ENCODE peak calls at places on chromosomes 5 and 9, in nine cellular contexts. H is neuronal stem cell; L is tibial artery; B is spleen; V is epithelial cell of esophagus; U is GM23248; Y is CD8-positive, alpha-beta memory T cell; E is HCT116; Q is iPS DF 6.9. K is an unnamed sample.
A peak's percentile ranks its signal among the peaks of the same experiment; 100 is the strongest.

GRCh38 chr5:119343766-119344165 is 12.1 kb upstream of the TNFAIP8 start:
- DNase-seq in H (no peak), L (no peak), B (no peak), V (no peak), U (no peak), Y (peak; percentile 60), E (no peak), Q (no peak), K (no peak)

GRCh38 chr5:150469718-150470470 is 20.4 kb upstream of the RPS14 start:
- DNase-seq in H (no peak), L (no peak), B (no peak), V (peak; percentile 71), U (peak; percentile 98), Y (no peak), E (no peak), Q (no peak), K (peak; percentile 68)

GRCh38 chr5:95668216-95668615 is 14.6 kb downstream of the SPATA9 start:
- DNase-seq in H (no peak), L (no peak), B (no peak), V (no peak), U (peak; percentile 45), Y (no peak), E (no peak), Q (no peak), K (no peak)

GRCh38 chr9:72996684-72997314 is 43.9 kb upstream of the ALDH1A1 start:
- DNase-seq in H (no peak), L (no peak), B (no peak), V (no peak), U (peak; percentile 48), Y (no peak), E (no peak), Q (no peak), K (no peak)

GRCh38 chr5:9818340-9818845 is 188.2 kb upstream of the TAS2R1 start:
- DNase-seq in H (no peak), L (no peak), B (no peak), V (no peak), U (no peak), Y (no peak), E (no peak), Q (no peak), K (no peak)

GRCh38 chr5:178625679-178626483 is 969 bp downstream of the CLK4 start:
- DNase-seq in H (no peak), L (no peak), B (no peak), V (peak; percentile 48), U (peak; percentile 68), Y (no peak), E (no peak), Q (no peak), K (peak; percentile 41)

GRCh38 chr9:121825481-121825830 is 174.0 kb downstream of the DAB2IP start:
- DNase-seq in H (no peak), L (no peak), B (no peak), V (no peak), U (no peak), Y (no peak), E (no peak), Q (no peak), K (no peak)

GRCh38 chr5:109580225-109580624 is 109.5 kb upstream of the MAN2A1 start:
- DNase-seq in H (no peak), L (no peak), B (no peak), V (no peak), U (no peak), Y (no peak), E (no peak), Q (no peak), K (no peak)

GRCh38 chr5:36367524-36367923 is 65.8 kb upstream of the RANBP3L start:
- DNase-seq in H (no peak), L (no peak), B (no peak), V (no peak), U (peak; percentile 70), Y (no peak), E (no peak), Q (no peak), K (no peak)

GRCh38 chr9:136777359-136777758 is 13.0 kb upstream of the LCN15 start:
- DNase-seq in H (no peak), L (no peak), B (no peak), V (no peak), U (no peak), Y (no peak), E (no peak), Q (no peak), K (no peak)

GRCh38 chr9:127336708-127337352 is 60.1 kb upstream of the SLC2A8 start:
- DNase-seq in H (no peak), L (peak; percentile 95), B (no peak), V (peak; percentile 93), U (peak; percentile 97), Y (no peak), E (peak; percentile 69), Q (no peak), K (peak; percentile 91)

GRCh38 chr5:38607930-38608545 is 51.6 kb upstream of the LIFR start:
- DNase-seq in H (no peak), L (no peak), B (no peak), V (no peak), U (no peak), Y (no peak), E (no peak), Q (no peak), K (no peak)

GRCh38 chr5:1734271-1734907 is 65.2 kb downstream of the MRPL36 start:
- DNase-seq in H (no peak), L (no peak), B (no peak), V (no peak), U (no peak), Y (no peak), E (no peak), Q (no peak), K (no peak)

GRCh38 chr9:76785501-76785900 is 21.3 kb downstream of the PCA3 start:
- DNase-seq in H (no peak), L (no peak), B (no peak), V (no peak), U (no peak), Y (no peak), E (no peak), Q (no peak), K (no peak)

GRCh38 chr9:97109194-97109811 is 70.4 kb upstream of the CTSV start:
- DNase-seq in H (peak; percentile 30), L (no peak), B (no peak), V (peak; percentile 76), U (peak; percentile 41), Y (no peak), E (peak; percentile 69), Q (peak; percentile 41), K (peak; percentile 63)

GRCh38 chr5:135821061-135821781 is 13.2 kb upstream of the SLC25A48 start:
- DNase-seq in H (no peak), L (no peak), B (no peak), V (peak; percentile 31), U (peak; percentile 26), Y (no peak), E (no peak), Q (peak; percentile 72), K (no peak)

GRCh38 chr5:169299651-169300467 is 1.1 kb downstream of the SLIT3 start:
- DNase-seq in H (peak; percentile 15), L (no peak), B (no peak), V (no peak), U (peak; percentile 70), Y (no peak), E (no peak), Q (no peak), K (peak; percentile 6)
- H3K4me3 ChIP-seq in H (peak overlapping the region; percentile 89), L (peak overlapping the region; percentile 75), B (peak overlapping the region; percentile 31), V (peak overlapping the region; percentile 26), U (peak overlapping the region; percentile 81), Y (no peak overlapping the region), E (no peak overlapping the region), Q (peak overlapping the region; percentile 66), K (peak overlapping the region; percentile 37)

DNA sequence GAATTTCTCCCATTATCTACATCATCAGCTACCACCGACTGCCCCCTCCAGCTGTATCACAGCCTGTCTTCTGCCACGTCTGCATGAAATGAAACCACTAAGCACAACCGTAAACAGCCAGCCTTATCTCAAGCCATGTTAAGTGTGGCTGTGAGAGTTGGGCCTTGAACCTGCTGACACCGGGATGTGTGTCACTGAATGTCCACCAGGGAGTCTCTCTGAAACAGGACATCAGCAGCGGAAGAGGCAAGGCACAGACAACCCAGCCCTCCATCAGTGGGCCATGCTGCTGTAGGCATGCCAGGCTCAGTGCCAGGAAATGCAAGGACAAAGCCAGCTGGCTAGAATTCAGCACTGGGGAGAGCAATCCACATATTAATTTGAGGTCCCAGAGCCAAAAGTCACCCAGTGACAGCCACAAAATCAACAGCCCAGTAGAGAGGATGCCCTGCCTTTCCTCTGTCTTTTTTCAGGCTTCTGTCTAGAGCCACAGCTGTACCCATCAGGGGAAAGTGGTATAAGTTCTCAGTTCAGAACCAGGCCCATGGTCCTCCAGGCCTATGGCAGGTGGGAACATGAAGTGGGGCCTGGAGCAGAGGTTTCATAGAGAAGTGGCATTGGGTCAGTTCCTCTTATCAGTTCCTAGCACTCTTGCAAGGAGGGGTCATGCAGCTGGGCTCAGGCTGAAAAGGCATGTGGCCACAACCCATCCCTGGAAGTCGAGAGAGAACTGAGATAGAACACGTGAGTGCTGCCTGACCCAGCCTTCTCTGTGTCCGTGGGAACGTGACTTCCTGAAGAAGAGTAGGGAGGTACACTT is 199.5 kb downstream of the ESM1 start:
- DNase-seq in H (no peak), L (peak; percentile 85), B (peak; percentile 86), V (no peak), U (peak; percentile 33), Y (no peak), E (no peak), Q (no peak), K (no peak)
- H3K4me3 ChIP-seq in H (no peak overlapping the region), L (no peak overlapping the region), B (no peak overlapping the region), V (no peak overlapping the region), U (no peak overlapping the region), Y (no peak overlapping the region), E (no peak overlapping the region), Q (no peak overlapping the region), K (no peak overlapping the region)

DNA sequence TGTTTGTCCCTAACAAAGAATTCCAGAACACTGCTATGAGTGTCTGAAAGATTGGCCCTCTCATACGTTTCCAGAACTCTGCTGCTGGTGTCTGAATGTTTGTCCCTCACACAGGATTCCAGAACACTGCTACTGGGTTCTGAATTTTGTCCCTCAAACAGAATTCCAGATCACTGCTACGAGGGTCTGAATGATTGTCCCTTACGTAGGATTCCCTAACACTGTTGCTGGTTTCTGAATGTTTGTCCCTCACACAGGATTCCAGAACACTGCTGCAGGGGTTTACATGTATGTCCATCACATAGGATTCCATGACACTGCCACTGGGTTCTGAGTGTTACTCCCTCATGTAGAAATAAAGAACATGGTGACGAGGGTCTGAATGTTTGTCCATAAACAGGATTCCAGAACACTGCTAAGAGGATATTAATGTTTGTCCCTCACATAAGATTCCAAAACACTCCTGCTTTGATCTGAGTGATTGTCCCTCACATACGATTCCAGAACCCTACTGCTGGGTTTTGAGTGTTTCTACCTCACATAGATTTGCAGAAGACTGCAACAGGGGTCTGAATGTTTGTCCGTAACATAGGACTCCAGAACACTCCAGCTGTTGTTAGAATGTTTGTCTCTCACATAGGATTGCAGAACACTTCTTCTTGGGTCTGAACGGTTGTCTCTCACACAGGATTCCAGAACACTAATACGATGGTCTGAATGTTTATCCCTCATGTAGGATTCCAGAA is 214.4 kb downstream of the FOXD4L6 start:
- DNase-seq in H (no peak), L (no peak), B (no peak), V (no peak), U (no peak), Y (no peak), E (no peak), Q (no peak), K (no peak)
- H3K4me3 ChIP-seq in H (no peak overlapping the region), L (no peak overlapping the region), B (no peak overlapping the region), V (no peak overlapping the region), U (no peak overlapping the region), Y (no peak overlapping the region), E (no peak overlapping the region), Q (no peak overlapping the region), K (no peak overlapping the region)

DNA sequence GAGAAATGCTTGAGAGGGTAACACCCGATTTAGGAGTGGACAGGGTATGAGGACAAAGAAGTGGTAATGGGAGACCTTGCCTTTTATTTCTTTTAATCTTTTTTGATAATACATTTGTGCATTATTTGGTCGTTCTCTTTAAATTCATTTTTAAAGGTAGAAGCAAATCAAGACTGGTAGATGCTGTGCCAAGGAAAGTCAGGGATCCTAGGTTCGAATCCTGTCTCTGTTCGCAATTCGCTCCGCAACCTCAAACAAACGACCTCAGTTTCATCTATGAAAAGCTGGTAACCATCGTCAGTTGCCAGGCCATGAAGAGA is 353 bp upstream of the TMED9 start:
- DNase-seq in H (no peak), L (no peak), B (no peak), V (no peak), U (no peak), Y (no peak), E (no peak), Q (no peak), K (no peak)
- H3K4me3 ChIP-seq in H (peak overlapping the region; percentile 99), L (peak overlapping the region; percentile 91), B (peak overlapping the region; percentile 96), V (no peak overlapping the region), U (peak overlapping the region; percentile 97), Y (peak overlapping the region; percentile 90), E (peak overlapping the region; percentile 96), Q (peak overlapping the region; percentile 12), K (no peak overlapping the region)

K was measured in bronchial epithelial cell.